ENCODE peak calls at places on chromosomes 2 and 18, in four cellular contexts. A is adrenal gland, Q is upper lobe of left lung, M is ovary. K is an unnamed sample.

GRCh38 chr2:15941483-15941853 is 1.1 kb downstream of the MYCN start:
- DNase-seq in A (no peak), Q (peak; percentile 54), M (peak; percentile 13), K (no peak)

GRCh38 chr2:201363857-201364560 is 6.9 kb upstream of the FLACC1 start:
- DNase-seq in A (peak; percentile 16), Q (no peak), M (no peak), K (no peak)

GRCh38 chr18:3871687-3872086 is 421.7 kb downstream of the TGIF1 start:
- DNase-seq in A (no peak), Q (no peak), M (no peak), K (no peak)

GRCh38 chr2:42138163-42139016 is 30.8 kb upstream of the EML4 start:
- DNase-seq in A (peak; percentile 43), Q (no peak), M (peak; percentile 53), K (no peak)

GRCh38 chr2:46136481-46136880 is 160.7 kb upstream of the EPAS1 start:
- DNase-seq in A (no peak), Q (no peak), M (no peak), K (no peak)

GRCh38 chr2:20165677-20166509 is 59.0 kb downstream of the SDC1 start:
- DNase-seq in A (no peak), Q (no peak), M (no peak), K (no peak)

GRCh38 chr18:69943021-69943420 is 4.7 kb downstream of the CD226 start:
- DNase-seq in A (no peak), Q (no peak), M (no peak), K (no peak)

GRCh38 chr2:240623531-240624010 is 1.7 kb upstream of the GPR35 start:
- DNase-seq in A (no peak), Q (no peak), M (no peak), K (peak; percentile 45)

GRCh38 chr2:101608411-101609317 is 88.8 kb upstream of the MAP4K4 start:
- DNase-seq in A (no peak), Q (no peak), M (no peak), K (no peak)

GRCh38 chr18:77067315-77068061 is 65.1 kb downstream of the MBP start:
- DNase-seq in A (peak; percentile 54), Q (peak; percentile 88), M (peak; percentile 66), K (peak; percentile 80)

GRCh38 chr2:205757271-205757670 is 75.0 kb downstream of the NRP2 start:
- DNase-seq in A (no peak), Q (no peak), M (no peak), K (no peak)

GRCh38 chr2:205754285-205754923 is 72.1 kb downstream of the NRP2 start:
- DNase-seq in A (no peak), Q (no peak), M (no peak), K (no peak)

GRCh38 chr2:205755923-205756322 is 73.6 kb downstream of the NRP2 start:
- DNase-seq in A (no peak), Q (no peak), M (peak; percentile 30), K (no peak)

GRCh38 chr2:205752924-205753323 is 70.6 kb downstream of the NRP2 start:
- DNase-seq in A (no peak), Q (peak; percentile 12), M (no peak), K (no peak)

GRCh38 chr2:205754924-205755321 is 72.6 kb downstream of the NRP2 start:
- DNase-seq in A (peak; percentile 70), Q (no peak), M (peak; percentile 58), K (no peak)
- TF ChIP-seq POLR2A in A (no peak), Q (no peak), M (no peak), K (no peak)

DNA sequence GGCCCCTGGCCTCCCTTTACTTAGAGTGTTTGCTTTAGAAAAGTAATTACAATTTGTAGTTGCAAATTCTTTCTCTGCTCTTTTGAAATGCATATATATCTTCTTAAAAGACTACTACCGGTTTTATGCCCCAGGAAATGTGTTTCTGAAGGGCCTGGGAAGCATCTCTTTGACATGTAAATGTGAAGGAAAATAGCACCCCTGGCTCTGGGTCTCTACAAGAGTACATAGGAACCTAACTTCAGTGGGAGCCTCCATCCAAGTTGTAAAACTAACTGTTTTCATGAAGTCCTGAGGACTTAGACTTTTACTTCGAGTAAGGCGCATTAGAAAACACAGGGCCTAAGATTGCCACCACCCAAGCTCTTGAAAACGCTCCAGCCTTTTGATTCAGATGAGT is 99.4 kb downstream of the CBLN2 start:
- DNase-seq in A (no peak), Q (no peak), M (no peak), K (no peak)
- TF ChIP-seq CTCF in A (no peak), Q (no peak), M (no peak), K (no peak)

GRCh38 chr2:69890881-69891280 is 2.9 kb upstream of the SNRNP27 start:
- DNase-seq in A (no peak), Q (no peak), M (no peak), K (no peak)

GRCh38 chr2:69888451-69888850 is 5.3 kb upstream of the SNRNP27 start:
- DNase-seq in A (no peak), Q (no peak), M (no peak), K (no peak)

GRCh38 chr2:69889302-69889701 is 4.5 kb upstream of the SNRNP27 start:
- DNase-seq in A (no peak), Q (no peak), M (no peak), K (no peak)

DNA sequence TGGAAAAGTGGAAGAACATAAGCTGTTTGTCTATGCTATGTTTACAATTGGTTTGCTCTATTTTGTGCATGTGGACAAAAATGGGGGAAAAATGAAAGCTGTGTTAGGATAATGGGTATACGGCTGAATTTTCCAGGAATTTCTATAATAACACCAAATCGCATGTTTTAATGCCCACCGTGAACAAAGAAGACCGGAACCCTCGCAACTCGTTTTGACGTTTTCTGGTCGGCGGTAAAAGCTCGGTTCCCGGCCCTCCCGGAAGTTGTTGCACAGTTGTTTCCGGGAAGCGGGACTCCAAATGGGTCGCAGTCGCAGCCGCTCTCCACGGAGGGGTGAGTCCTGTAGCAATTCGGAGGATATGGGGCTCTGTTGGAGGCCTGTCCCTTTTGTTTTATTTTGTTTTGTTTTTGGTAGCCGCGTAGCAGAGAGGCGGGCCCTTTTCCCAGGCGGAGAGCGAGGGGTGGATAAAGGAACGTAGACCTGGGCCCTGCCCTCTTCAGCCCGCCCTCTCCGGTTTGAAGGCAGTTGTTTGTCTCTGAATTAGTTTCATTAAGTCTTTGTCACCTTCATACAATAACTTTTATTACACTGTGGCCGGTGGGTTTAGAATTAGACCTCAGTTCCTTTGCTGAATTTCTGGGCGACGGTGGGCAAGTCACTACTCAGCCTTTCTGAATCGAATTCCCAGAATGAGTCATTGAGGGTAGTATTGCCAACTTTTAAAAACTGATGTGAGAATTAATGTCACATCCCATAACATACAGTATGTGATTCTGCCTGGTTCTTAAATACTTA is at the start of gene SNRNP27:
- DNase-seq in A (peak; percentile 80), Q (peak; percentile 30), M (peak; percentile 75), K (peak; percentile 75)
- TF ChIP-seq POLR2A in A (peak; percentile 40), Q (peak; percentile 44), M (no peak), K (peak; percentile 31)

GRCh38 chr2:37925063-37925897 is at the start of gene RMDN2:
- DNase-seq in A (peak; percentile 90), Q (peak; percentile 97), M (peak; percentile 89), K (peak; percentile 96)
- TF ChIP-seq CTCF in A (no peak), Q (peak; percentile 21), M (peak; percentile 6), K (peak; percentile 20)

GRCh38 chr2:44168684-44169154 is at the start of gene PPM1B:
- DNase-seq in A (peak; percentile 100), Q (peak; percentile 98), M (peak; percentile 99), K (no peak)

GRCh38 chr2:44172576-44172975 is 3.9 kb downstream of the PPM1B start:
- DNase-seq in A (no peak), Q (no peak), M (no peak), K (no peak)

GRCh38 chr2:44171018-44171417 is 2.3 kb downstream of the PPM1B start:
- DNase-seq in A (no peak), Q (no peak), M (no peak), K (no peak)

GRCh38 chr2:44169155-44169898 is 652 bp downstream of the PPM1B start:
- DNase-seq in A (peak; percentile 44), Q (no peak), M (no peak), K (peak; percentile 74)

DNA sequence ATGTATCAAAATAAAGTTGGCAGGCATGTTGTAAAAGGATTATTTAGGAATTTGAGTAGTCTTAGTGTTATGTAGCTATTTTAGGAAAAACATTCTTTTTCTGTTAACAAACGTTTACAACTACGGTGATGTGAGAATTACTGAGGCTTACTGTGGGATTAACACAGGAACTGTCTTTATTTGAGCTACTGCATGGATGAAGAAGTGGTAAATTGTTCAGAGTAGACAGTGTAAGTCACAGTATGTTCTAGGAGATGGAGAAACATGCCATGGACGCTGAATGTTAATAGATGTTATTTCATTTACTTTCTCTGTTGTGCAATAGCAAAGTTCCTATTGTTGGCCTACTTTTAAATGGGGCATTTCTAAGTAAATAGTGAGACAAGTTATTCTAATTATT is 1.7 kb downstream of the PPM1B start:
- DNase-seq in A (no peak), Q (no peak), M (no peak), K (no peak)
- TF ChIP-seq POLR2A in A (peak; percentile 28), Q (no peak), M (no peak), K (peak; percentile 32)

GRCh38 chr2:28821295-28821958 is 10.8 kb downstream of the SPDYA start:
- DNase-seq in A (peak; percentile 62), Q (no peak), M (peak; percentile 34), K (no peak)
- TF ChIP-seq CTCF in A (peak; percentile 70), Q (peak; percentile 77), M (peak; percentile 41), K (peak; percentile 88)

GRCh38 chr18:9679125-9679524 is 29.0 kb upstream of the RAB31 start:
- DNase-seq in A (no peak), Q (peak; percentile 64), M (no peak), K (no peak)

GRCh38 chr18:9669016-9669415 is 39.1 kb upstream of the RAB31 start:
- DNase-seq in A (no peak), Q (no peak), M (no peak), K (no peak)

GRCh38 chr18:9671214-9671613 is 36.9 kb upstream of the RAB31 start:
- DNase-seq in A (no peak), Q (no peak), M (no peak), K (no peak)

DNA sequence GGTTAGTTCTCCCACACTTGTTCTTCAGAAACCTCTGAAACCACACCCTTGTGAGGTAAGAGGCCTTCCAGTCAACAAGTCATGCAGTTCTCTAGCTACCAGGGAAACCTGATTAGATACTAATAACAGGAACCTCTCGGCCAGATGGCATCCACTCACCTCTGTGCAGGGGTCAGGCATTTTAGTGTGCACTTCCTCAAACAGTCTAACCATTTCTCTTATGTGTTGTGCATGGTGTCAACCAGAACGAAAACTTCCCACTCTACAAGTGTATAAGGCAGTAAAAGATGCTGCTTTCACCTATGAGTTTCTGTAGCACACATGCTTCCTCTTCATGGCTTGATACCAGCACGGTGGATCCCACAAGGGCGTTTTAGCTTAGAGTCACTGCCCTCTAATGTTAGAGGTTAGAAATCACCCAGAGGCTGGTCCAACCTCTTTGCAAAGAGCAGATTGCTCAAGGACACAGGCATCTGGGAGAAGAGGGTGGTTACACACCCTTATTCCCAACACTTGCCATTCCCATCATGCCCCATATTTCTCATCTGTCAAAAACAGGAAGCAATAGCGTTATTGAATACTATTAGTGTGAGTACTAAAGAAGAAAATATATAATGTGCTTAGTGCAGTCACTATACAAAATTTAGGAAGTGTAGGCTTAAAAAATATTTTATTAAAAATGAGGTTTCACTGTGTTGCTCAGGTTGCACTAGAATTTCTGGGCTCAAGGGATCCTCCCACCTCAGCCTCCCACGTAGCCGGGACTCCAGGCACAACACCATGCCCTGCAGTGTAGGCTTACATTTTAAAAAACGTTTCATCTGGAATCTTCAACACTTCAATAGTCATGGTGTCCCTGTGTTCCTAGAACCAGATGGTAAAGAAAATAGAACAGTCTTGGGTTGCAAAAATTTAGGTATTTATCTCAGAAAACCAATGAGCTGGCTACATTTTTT is 34.5 kb upstream of the RAB31 start:
- DNase-seq in A (peak; percentile 59), Q (no peak), M (no peak), K (peak; percentile 66)
- TF ChIP-seq POLR2A in A (no peak), Q (no peak), M (no peak), K (no peak)

GRCh38 chr2:157840568-157841156 is 35.5 kb downstream of the ACVR1 start:
- DNase-seq in A (no peak), Q (peak; percentile 45), M (peak; percentile 57), K (peak; percentile 76)
- TF ChIP-seq CTCF in A (no peak), Q (no peak), M (peak; percentile 13), K (peak; percentile 18)